ENCODE peak calls at places on chromosomes 7 and 10, in six cellular contexts. One of them, this sample, is unnamed.

GRCh38 chr7:111424768-111425167 is 137.5 kb downstream of the IMMP2L start:
- DNase-seq in stimulated activated CD8-positive, alpha-beta memory T cell treated with anti-CD3 and anti-CD28 coated beads, Interleukin-2, amount 100 ng/mL, for 1 hour: no peak
- DNase-seq in Ammon's horn: no peak
- DNase-seq in anterior cingulate cortex: no peak
- DNase-seq in mucosa of gallbladder: no peak
- DNase-seq in stimulated activated CD4-positive, alpha-beta T cell treated with anti-CD3 and anti-CD28 coated beads, Interleukin-12 subunit alpha, Interleukin-12 subunit beta, amount 100 ng/mL, for 24 hours: no peak
- DNase-seq in this sample: no peak

GRCh38 chr7:2230882-2231281 is 1.9 kb downstream of the MAD1L1 start:
- DNase-seq in stimulated activated CD8-positive, alpha-beta memory T cell treated with anti-CD3 and anti-CD28 coated beads, Interleukin-2, amount 100 ng/mL, for 1 hour: no peak
- DNase-seq in Ammon's horn: no peak
- DNase-seq in anterior cingulate cortex: no peak
- DNase-seq in mucosa of gallbladder: no peak
- DNase-seq in stimulated activated CD4-positive, alpha-beta T cell treated with anti-CD3 and anti-CD28 coated beads, Interleukin-12 subunit alpha, Interleukin-12 subunit beta, amount 100 ng/mL, for 24 hours: no peak
- DNase-seq in this sample: no peak

GRCh38 chr7:121501566-121501965 is 105.5 kb upstream of the FAM3C start:
- DNase-seq in stimulated activated CD8-positive, alpha-beta memory T cell treated with anti-CD3 and anti-CD28 coated beads, Interleukin-2, amount 100 ng/mL, for 1 hour: no peak
- DNase-seq in Ammon's horn: no peak
- DNase-seq in anterior cingulate cortex: no peak
- DNase-seq in mucosa of gallbladder: no peak
- DNase-seq in stimulated activated CD4-positive, alpha-beta T cell treated with anti-CD3 and anti-CD28 coated beads, Interleukin-12 subunit alpha, Interleukin-12 subunit beta, amount 100 ng/mL, for 24 hours: no peak
- DNase-seq in this sample: no peak

GRCh38 chr7:5396542-5396941 is 27.1 kb downstream of the TNRC18 start:
- DNase-seq in stimulated activated CD8-positive, alpha-beta memory T cell treated with anti-CD3 and anti-CD28 coated beads, Interleukin-2, amount 100 ng/mL, for 1 hour: peak; percentile 44
- DNase-seq in Ammon's horn: peak; percentile 52
- DNase-seq in anterior cingulate cortex: peak; percentile 6
- DNase-seq in mucosa of gallbladder: peak; percentile 32
- DNase-seq in stimulated activated CD4-positive, alpha-beta T cell treated with anti-CD3 and anti-CD28 coated beads, Interleukin-12 subunit alpha, Interleukin-12 subunit beta, amount 100 ng/mL, for 24 hours: no peak
- DNase-seq in this sample: no peak

GRCh38 chr7:51430480-51431086 is 114.0 kb upstream of the COBL start:
- DNase-seq in stimulated activated CD8-positive, alpha-beta memory T cell treated with anti-CD3 and anti-CD28 coated beads, Interleukin-2, amount 100 ng/mL, for 1 hour: peak; percentile 2
- DNase-seq in Ammon's horn: peak; percentile 72
- DNase-seq in anterior cingulate cortex: peak; percentile 32
- DNase-seq in mucosa of gallbladder: peak; percentile 56
- DNase-seq in stimulated activated CD4-positive, alpha-beta T cell treated with anti-CD3 and anti-CD28 coated beads, Interleukin-12 subunit alpha, Interleukin-12 subunit beta, amount 100 ng/mL, for 24 hours: peak; percentile 35
- DNase-seq in this sample: peak; percentile 60

GRCh38 chr10:43461950-43462349 is 25.0 kb downstream of the ZNF487 start:
- DNase-seq in stimulated activated CD8-positive, alpha-beta memory T cell treated with anti-CD3 and anti-CD28 coated beads, Interleukin-2, amount 100 ng/mL, for 1 hour: no peak
- DNase-seq in Ammon's horn: peak; percentile 87
- DNase-seq in anterior cingulate cortex: no peak
- DNase-seq in mucosa of gallbladder: peak; percentile 42
- DNase-seq in stimulated activated CD4-positive, alpha-beta T cell treated with anti-CD3 and anti-CD28 coated beads, Interleukin-12 subunit alpha, Interleukin-12 subunit beta, amount 100 ng/mL, for 24 hours: no peak
- DNase-seq in this sample: no peak

GRCh38 chr7:82428186-82428961 is 15.2 kb downstream of the CACNA2D1 start:
- DNase-seq in stimulated activated CD8-positive, alpha-beta memory T cell treated with anti-CD3 and anti-CD28 coated beads, Interleukin-2, amount 100 ng/mL, for 1 hour: no peak
- DNase-seq in Ammon's horn: no peak
- DNase-seq in anterior cingulate cortex: no peak
- DNase-seq in mucosa of gallbladder: no peak
- DNase-seq in stimulated activated CD4-positive, alpha-beta T cell treated with anti-CD3 and anti-CD28 coated beads, Interleukin-12 subunit alpha, Interleukin-12 subunit beta, amount 100 ng/mL, for 24 hours: no peak
- DNase-seq in this sample: no peak

GRCh38 chr7:150612925-150613324 is 19.3 kb downstream of the GIMAP6 start:
- DNase-seq in stimulated activated CD8-positive, alpha-beta memory T cell treated with anti-CD3 and anti-CD28 coated beads, Interleukin-2, amount 100 ng/mL, for 1 hour: no peak
- DNase-seq in Ammon's horn: no peak
- DNase-seq in anterior cingulate cortex: no peak
- DNase-seq in mucosa of gallbladder: no peak
- DNase-seq in stimulated activated CD4-positive, alpha-beta T cell treated with anti-CD3 and anti-CD28 coated beads, Interleukin-12 subunit alpha, Interleukin-12 subunit beta, amount 100 ng/mL, for 24 hours: no peak
- DNase-seq in this sample: no peak

GRCh38 chr10:42938351-42938750 is 138.5 kb upstream of the RET start:
- DNase-seq in stimulated activated CD8-positive, alpha-beta memory T cell treated with anti-CD3 and anti-CD28 coated beads, Interleukin-2, amount 100 ng/mL, for 1 hour: no peak
- DNase-seq in Ammon's horn: no peak
- DNase-seq in anterior cingulate cortex: no peak
- DNase-seq in mucosa of gallbladder: no peak
- DNase-seq in stimulated activated CD4-positive, alpha-beta T cell treated with anti-CD3 and anti-CD28 coated beads, Interleukin-12 subunit alpha, Interleukin-12 subunit beta, amount 100 ng/mL, for 24 hours: no peak
- DNase-seq in this sample: no peak

GRCh38 chr10:84004206-84004605 is 135.1 kb upstream of the GHITM start:
- DNase-seq in stimulated activated CD8-positive, alpha-beta memory T cell treated with anti-CD3 and anti-CD28 coated beads, Interleukin-2, amount 100 ng/mL, for 1 hour: no peak
- DNase-seq in Ammon's horn: no peak
- DNase-seq in anterior cingulate cortex: no peak
- DNase-seq in mucosa of gallbladder: no peak
- DNase-seq in stimulated activated CD4-positive, alpha-beta T cell treated with anti-CD3 and anti-CD28 coated beads, Interleukin-12 subunit alpha, Interleukin-12 subunit beta, amount 100 ng/mL, for 24 hours: no peak
- DNase-seq in this sample: no peak

GRCh38 chr10:132373241-132373955 is 23.6 kb upstream of the PWWP2B start:
- DNase-seq in stimulated activated CD8-positive, alpha-beta memory T cell treated with anti-CD3 and anti-CD28 coated beads, Interleukin-2, amount 100 ng/mL, for 1 hour: no peak
- DNase-seq in Ammon's horn: no peak
- DNase-seq in anterior cingulate cortex: no peak
- DNase-seq in mucosa of gallbladder: no peak
- DNase-seq in stimulated activated CD4-positive, alpha-beta T cell treated with anti-CD3 and anti-CD28 coated beads, Interleukin-12 subunit alpha, Interleukin-12 subunit beta, amount 100 ng/mL, for 24 hours: no peak
- DNase-seq in this sample: no peak

GRCh38 chr10:54444184-54444583 is 356.8 kb downstream of the PCDH15 start:
- DNase-seq in stimulated activated CD8-positive, alpha-beta memory T cell treated with anti-CD3 and anti-CD28 coated beads, Interleukin-2, amount 100 ng/mL, for 1 hour: no peak
- DNase-seq in Ammon's horn: no peak
- DNase-seq in anterior cingulate cortex: no peak
- DNase-seq in mucosa of gallbladder: no peak
- DNase-seq in stimulated activated CD4-positive, alpha-beta T cell treated with anti-CD3 and anti-CD28 coated beads, Interleukin-12 subunit alpha, Interleukin-12 subunit beta, amount 100 ng/mL, for 24 hours: no peak
- DNase-seq in this sample: no peak

GRCh38 chr7:17234398-17235021 is 63.9 kb upstream of the AHR start:
- DNase-seq in stimulated activated CD8-positive, alpha-beta memory T cell treated with anti-CD3 and anti-CD28 coated beads, Interleukin-2, amount 100 ng/mL, for 1 hour: peak; percentile 37
- DNase-seq in Ammon's horn: peak; percentile 76
- DNase-seq in anterior cingulate cortex: no peak
- DNase-seq in mucosa of gallbladder: peak; percentile 59
- DNase-seq in stimulated activated CD4-positive, alpha-beta T cell treated with anti-CD3 and anti-CD28 coated beads, Interleukin-12 subunit alpha, Interleukin-12 subunit beta, amount 100 ng/mL, for 24 hours: peak; percentile 31
- DNase-seq in this sample: no peak

GRCh38 chr7:117596134-117596533 is 116.3 kb downstream of the CFTR start:
- DNase-seq in stimulated activated CD8-positive, alpha-beta memory T cell treated with anti-CD3 and anti-CD28 coated beads, Interleukin-2, amount 100 ng/mL, for 1 hour: no peak
- DNase-seq in Ammon's horn: no peak
- DNase-seq in anterior cingulate cortex: no peak
- DNase-seq in mucosa of gallbladder: no peak
- DNase-seq in stimulated activated CD4-positive, alpha-beta T cell treated with anti-CD3 and anti-CD28 coated beads, Interleukin-12 subunit alpha, Interleukin-12 subunit beta, amount 100 ng/mL, for 24 hours: no peak
- DNase-seq in this sample: no peak

GRCh38 chr7:154419344-154419743 is 367.1 kb downstream of the DPP6 start:
- DNase-seq in stimulated activated CD8-positive, alpha-beta memory T cell treated with anti-CD3 and anti-CD28 coated beads, Interleukin-2, amount 100 ng/mL, for 1 hour: no peak
- DNase-seq in Ammon's horn: no peak
- DNase-seq in anterior cingulate cortex: peak; percentile 6
- DNase-seq in mucosa of gallbladder: no peak
- DNase-seq in stimulated activated CD4-positive, alpha-beta T cell treated with anti-CD3 and anti-CD28 coated beads, Interleukin-12 subunit alpha, Interleukin-12 subunit beta, amount 100 ng/mL, for 24 hours: no peak
- DNase-seq in this sample: no peak

GRCh38 chr10:4865945-4866661 is 40.1 kb downstream of the AKR1E2 start:
- DNase-seq in stimulated activated CD8-positive, alpha-beta memory T cell treated with anti-CD3 and anti-CD28 coated beads, Interleukin-2, amount 100 ng/mL, for 1 hour: no peak
- DNase-seq in Ammon's horn: no peak
- DNase-seq in anterior cingulate cortex: no peak
- DNase-seq in mucosa of gallbladder: no peak
- DNase-seq in stimulated activated CD4-positive, alpha-beta T cell treated with anti-CD3 and anti-CD28 coated beads, Interleukin-12 subunit alpha, Interleukin-12 subunit beta, amount 100 ng/mL, for 24 hours: no peak
- DNase-seq in this sample: no peak

GRCh38 chr10:124658591-124659240 is 85.5 kb downstream of the FAM53B start:
- DNase-seq in stimulated activated CD8-positive, alpha-beta memory T cell treated with anti-CD3 and anti-CD28 coated beads, Interleukin-2, amount 100 ng/mL, for 1 hour: no peak
- DNase-seq in Ammon's horn: no peak
- DNase-seq in anterior cingulate cortex: no peak
- DNase-seq in mucosa of gallbladder: no peak
- DNase-seq in stimulated activated CD4-positive, alpha-beta T cell treated with anti-CD3 and anti-CD28 coated beads, Interleukin-12 subunit alpha, Interleukin-12 subunit beta, amount 100 ng/mL, for 24 hours: no peak
- DNase-seq in this sample: no peak